ENCODE peak calls at places on chromosomes 12 and 14, in ten cellular contexts. F is heart left ventricle, I is K562, X is suprapubic skin, Y is spleen, K is breast epithelium, B is tibial nerve, E is transverse colon, J is prostate gland, H is uterus. P is an unnamed sample.
A peak's percentile ranks its signal among the peaks of the same experiment; 100 is the strongest.

GRCh38 chr12:104182144-104182543 is 33.4 kb upstream of the TXNRD1 start:
- DNase-seq in F (peak; percentile 36), I (no peak), X (no peak), Y (no peak), K (no peak), B (peak; percentile 63), E (peak; percentile 70), J (peak; percentile 51), H (peak; percentile 87), P (peak; percentile 66)

GRCh38 chr12:131896080-131896810 is 1.8 kb downstream of the ULK1 start:
- DNase-seq in F (peak; percentile 92), I (peak; percentile 89), X (peak; percentile 95), Y (peak; percentile 97), K (peak; percentile 92), B (peak; percentile 90), E (peak; percentile 93), J (peak; percentile 95), H (peak; percentile 95), P (peak; percentile 95)

GRCh38 chr14:68535404-68536024 is 257.4 kb downstream of the ZFP36L1 start:
- DNase-seq in F (no peak), I (no peak), X (no peak), Y (no peak), K (no peak), B (no peak), E (no peak), J (no peak), H (no peak), P (no peak)

GRCh38 chr14:90330203-90331196 is 1.2 kb downstream of the NRDE2 start:
- DNase-seq in F (no peak), I (no peak), X (no peak), Y (no peak), K (no peak), B (no peak), E (no peak), J (no peak), H (no peak), P (no peak)

GRCh38 chr14:62722406-62722805 is 322.9 kb downstream of the KCNH5 start:
- DNase-seq in F (no peak), I (no peak), X (no peak), Y (no peak), K (no peak), B (no peak), E (no peak), J (no peak), H (no peak), P (no peak)

GRCh38 chr12:89464974-89465592 is 59.5 kb downstream of the GALNT4 start:
- DNase-seq in F (no peak), I (no peak), X (no peak), Y (no peak), K (no peak), B (no peak), E (no peak), J (no peak), H (no peak), P (no peak)

GRCh38 chr12:26648999-26649398 is 184.0 kb downstream of the ITPR2 start:
- DNase-seq in F (no peak), I (no peak), X (no peak), Y (no peak), K (no peak), B (no peak), E (no peak), J (no peak), H (no peak), P (no peak)

GRCh38 chr14:88879016-88879415 is 54.6 kb downstream of the TTC8 start:
- DNase-seq in F (no peak), I (no peak), X (no peak), Y (no peak), K (no peak), B (no peak), E (no peak), J (no peak), H (no peak), P (no peak)

GRCh38 chr14:68546839-68547238 is 246.0 kb downstream of the ZFP36L1 start:
- DNase-seq in F (no peak), I (no peak), X (no peak), Y (no peak), K (no peak), B (no peak), E (no peak), J (no peak), H (peak; percentile 75), P (no peak)

GRCh38 chr14:49114161-49114893 is 471.9 kb downstream of the RPS29 start:
- DNase-seq in F (no peak), I (no peak), X (no peak), Y (no peak), K (no peak), B (no peak), E (no peak), J (no peak), H (no peak), P (no peak)

GRCh38 chr14:72503696-72504368 is 390.1 kb downstream of the DPF3 start:
- DNase-seq in F (no peak), I (no peak), X (no peak), Y (no peak), K (no peak), B (no peak), E (no peak), J (no peak), H (no peak), P (no peak)

GRCh38 chr14:42517786-42518530 is 911.3 kb downstream of the LRFN5 start:
- DNase-seq in F (no peak), I (no peak), X (no peak), Y (no peak), K (no peak), B (no peak), E (no peak), J (no peak), H (no peak), P (no peak)

GRCh38 chr14:54168489-54168888 is 211.9 kb upstream of the BMP4 start:
- DNase-seq in F (no peak), I (no peak), X (no peak), Y (no peak), K (no peak), B (no peak), E (no peak), J (no peak), H (no peak), P (no peak)

GRCh38 chr12:107818984-107819383 is 44.5 kb downstream of the ASCL4 start:
- DNase-seq in F (no peak), I (no peak), X (no peak), Y (no peak), K (no peak), B (no peak), E (no peak), J (no peak), H (no peak), P (no peak)

GRCh38 chr14:44970907-44971306 is 8.9 kb downstream of the TOGARAM1 start:
- DNase-seq in F (no peak), I (no peak), X (no peak), Y (no peak), K (no peak), B (no peak), E (no peak), J (no peak), H (no peak), P (no peak)

GRCh38 chr12:54357802-54358619 is 6.3 kb downstream of the GPR84 start:
- DNase-seq in F (no peak), I (peak; percentile 82), X (no peak), Y (no peak), K (no peak), B (no peak), E (peak; percentile 32), J (no peak), H (no peak), P (no peak)

GRCh38 chr14:50542941-50543418 is 10.6 kb upstream of the MAP4K5 start:
- DNase-seq in F (no peak), I (peak; percentile 30), X (no peak), Y (no peak), K (no peak), B (no peak), E (peak; percentile 20), J (peak; percentile 44), H (peak; percentile 26), P (no peak)

GRCh38 chr12:1629338-1630080 is 478 bp downstream of the WNT5B start:
- DNase-seq in F (no peak), I (no peak), X (no peak), Y (no peak), K (no peak), B (no peak), E (peak; percentile 37), J (no peak), H (no peak), P (peak; percentile 36)

GRCh38 chr12:1630081-1630826 is 1.2 kb downstream of the WNT5B start:
- DNase-seq in F (peak; percentile 62), I (no peak), X (no peak), Y (peak; percentile 84), K (peak; percentile 55), B (peak; percentile 41), E (peak; percentile 59), J (peak; percentile 72), H (no peak), P (peak; percentile 63)

GRCh38 chr12:1630827-1631591 is 2.0 kb downstream of the WNT5B start:
- DNase-seq in F (no peak), I (no peak), X (no peak), Y (no peak), K (no peak), B (peak; percentile 54), E (no peak), J (no peak), H (no peak), P (no peak)

GRCh38 chr12:1632702-1633101 is 3.7 kb downstream of the WNT5B start:
- DNase-seq in F (peak; percentile 47), I (no peak), X (no peak), Y (no peak), K (no peak), B (no peak), E (no peak), J (no peak), H (no peak), P (no peak)

GRCh38 chr12:1628671-1629337 is at the start of gene WNT5B:
- DNase-seq in F (no peak), I (no peak), X (no peak), Y (no peak), K (no peak), B (no peak), E (no peak), J (no peak), H (no peak), P (no peak)
- H3K4me1 ChIP-seq in F (peaks cover 11% of the 10 kb centered on the region), I (peaks cover 17% of the 10 kb centered on the region), X (peaks cover 23% of the 10 kb centered on the region), Y (peaks cover 36% of the 10 kb centered on the region), K (no peaks in the 10 kb centered on the region), B (peaks cover 6% of the 10 kb centered on the region), E (peaks cover 25% of the 10 kb centered on the region), J (no peaks in the 10 kb centered on the region), H (no peaks in the 10 kb centered on the region), P (peaks cover 2% of the 10 kb centered on the region)

GRCh38 chr14:31561155-31561846 is at the start of gene NUBPL:
- DNase-seq in F (peak; percentile 96), I (peak; percentile 87), X (peak; percentile 99), Y (peak; percentile 98), K (peak; percentile 97), B (peak; percentile 87), E (peak; percentile 96), J (peak; percentile 90), H (peak; percentile 94), P (peak; percentile 96)
- TF ChIP-seq POLR2A in F (peak; percentile 60), I (peak; percentile 84), X (peak; percentile 43), Y (no peak), K (peak; percentile 61), B (peak; percentile 39), E (peak; percentile 66), J (no peak), H (peak; percentile 47), P (peak; percentile 36)

GRCh38 chr14:104957146-104958113 is 20.7 kb downstream of the AHNAK2 start:
- DNase-seq in F (no peak), I (no peak), X (no peak), Y (peak; percentile 51), K (no peak), B (no peak), E (no peak), J (no peak), H (no peak), P (no peak)
- H3K27me3 ChIP-seq in F (peaks cover 3% of the 10 kb centered on the region), I (peaks cover 14% of the 10 kb centered on the region), X (no peaks in the 10 kb centered on the region), Y (peaks cover 18% of the 10 kb centered on the region), K (no peaks in the 10 kb centered on the region), B (peaks cover 5% of the 10 kb centered on the region), E (peaks cover 19% of the 10 kb centered on the region), J (no peaks in the 10 kb centered on the region), H (no peaks in the 10 kb centered on the region), P (no peaks in the 10 kb centered on the region)

GRCh38 chr12:6361834-6362233 is 13.5 kb downstream of the SCNN1A start:
- DNase-seq in F (no peak), I (no peak), X (no peak), Y (peak; percentile 79), K (no peak), B (no peak), E (peak; percentile 84), J (no peak), H (no peak), P (no peak)
- H3K4me1 ChIP-seq in F (peaks cover 3% of the 10 kb centered on the region), I (peaks cover 14% of the 10 kb centered on the region), X (peaks cover 29% of the 10 kb centered on the region), Y (peaks cover 38% of the 10 kb centered on the region), K (no peaks in the 10 kb centered on the region), B (peaks cover 13% of the 10 kb centered on the region), E (peaks cover 31% of the 10 kb centered on the region), J (peaks cover 7% of the 10 kb centered on the region), H (no peaks in the 10 kb centered on the region), P (no peaks in the 10 kb centered on the region)

P was measured in ovary.